ENCODE peak calls at places on chromosomes 6 and 20, in four cellular contexts. O is K562, A is H1, T is HepG2. Q is an unnamed sample.

GRCh38 chr20:364905-365794 is 15.4 kb upstream of the TRIB3 start:
- DNase-seq in O (peak), A (no peak), T (peak), Q (no peak)

GRCh38 chr6:45714795-45715507 is 300.7 kb downstream of the CLIC5 start:
- DNase-seq in O (peak), A (peak), T (peak), Q (peak)

GRCh38 chr20:59124326-59125029 is 39.1 kb upstream of the ZNF831 start:
- DNase-seq in O (no peak), A (no peak), T (no peak), Q (no peak)

GRCh38 chr20:45695496-45695895 is 6.3 kb upstream of the WFDC13 start:
- DNase-seq in O (no peak), A (no peak), T (no peak), Q (no peak)

GRCh38 chr6:85714893-85715530 is 72.3 kb upstream of the SYNCRIP start:
- DNase-seq in O (no peak), A (no peak), T (no peak), Q (no peak)

GRCh38 chr20:54069501-54069971 is 858 bp downstream of the BCAS1 start:
- DNase-seq in O (no peak), A (peak), T (no peak), Q (no peak)

GRCh38 chr6:165229216-165229615 is 80.2 kb downstream of the C6orf118 start:
- DNase-seq in O (no peak), A (no peak), T (no peak), Q (no peak)

GRCh38 chr6:157989541-157990289 is 8.1 kb downstream of the SYNJ2 start:
- DNase-seq in O (peak), A (no peak), T (no peak), Q (no peak)

GRCh38 chr6:28772480-28773381 is 151.1 kb downstream of the TRIM27 start:
- DNase-seq in O (peak), A (no peak), T (no peak), Q (no peak)

GRCh38 chr6:166010585-166010984 is 157.1 kb downstream of the TBXT start:
- DNase-seq in O (no peak), A (no peak), T (no peak), Q (no peak)

GRCh38 chr20:1357921-1358671 is 29.2 kb upstream of the SDCBP2 start:
- DNase-seq in O (no peak), A (no peak), T (no peak), Q (no peak)

GRCh38 chr20:61925555-61926252 is 140.0 kb downstream of the TAF4 start:
- DNase-seq in O (peak), A (no peak), T (no peak), Q (no peak)

GRCh38 chr20:39853664-39854063 is 835.4 kb downstream of the MAFB start:
- DNase-seq in O (no peak), A (peak), T (no peak), Q (peak)

GRCh38 chr20:38165966-38166706 is 1.1 kb upstream of the TGM2 start:
- DNase-seq in O (no peak), A (no peak), T (peak), Q (no peak)

GRCh38 chr20:18005170-18005989 is 36.6 kb downstream of the MGME1 start:
- DNase-seq in O (no peak), A (no peak), T (no peak), Q (peak)

GRCh38 chr6:110881929-110882629 is 7.5 kb downstream of the AMD1 start:
- DNase-seq in O (no peak), A (no peak), T (no peak), Q (no peak)

GRCh38 chr6:20876016-20876415 is 341.8 kb downstream of the CDKAL1 start:
- DNase-seq in O (no peak), A (no peak), T (no peak), Q (no peak)

GRCh38 chr6:11475019-11475418 is 62.5 kb upstream of the TMEM170B start:
- DNase-seq in O (no peak), A (no peak), T (no peak), Q (no peak)

GRCh38 chr20:56636701-56637100 is 7.6 kb downstream of the TFAP2C start:
- DNase-seq in O (no peak), A (no peak), T (no peak), Q (no peak)

GRCh38 chr6:142568857-142569597 is 267.2 kb downstream of the ADGRG6 start:
- DNase-seq in O (no peak), A (no peak), T (no peak), Q (no peak)

GRCh38 chr20:37661536-37661935 is 32.3 kb upstream of the CTNNBL1 start:
- DNase-seq in O (no peak), A (no peak), T (no peak), Q (no peak)

GRCh38 chr6:49430187-49430586 is 32.9 kb downstream of the MMUT start:
- DNase-seq in O (no peak), A (no peak), T (no peak), Q (no peak)

GRCh38 chr20:11124849-11125505 is 451.2 kb upstream of the JAG1 start:
- DNase-seq in O (no peak), A (no peak), T (no peak), Q (no peak)

GRCh38 chr6:111563581-111563980 is 42.1 kb downstream of the TRAF3IP2 start:
- DNase-seq in O (no peak), A (no peak), T (no peak), Q (no peak)

GRCh38 chr20:1286267-1287036 is 20.4 kb downstream of the SNPH start:
- DNase-seq in O (no peak), A (no peak), T (no peak), Q (no peak)

GRCh38 chr6:155014715-155015300 is 19.7 kb downstream of the TIAM2 start:
- DNase-seq in O (no peak), A (no peak), T (no peak), Q (no peak)

GRCh38 chr6:9481292-9482029 is 933.4 kb downstream of the TFAP2A start:
- DNase-seq in O (no peak), A (no peak), T (no peak), Q (no peak)

GRCh38 chr6:72968704-72969103 is 256.6 kb downstream of the KHDC1L start:
- DNase-seq in O (no peak), A (no peak), T (no peak), Q (no peak)

GRCh38 chr20:42483694-42484303 is 705.9 kb downstream of the PTPRT start:
- DNase-seq in O (peak), A (peak), T (peak), Q (no peak)

GRCh38 chr6:112337209-112337638 is 9.9 kb upstream of the RFPL4B start:
- DNase-seq in O (peak), A (peak), T (peak), Q (no peak)

GRCh38 chr6:169868458-169868857 is 117.0 kb downstream of the ERMARD start:
- DNase-seq in O (no peak), A (peak), T (no peak), Q (no peak)

GRCh38 chr20:1657556-1658334 is at the start of gene SIRPG:
- DNase-seq in O (no peak), A (no peak), T (no peak), Q (no peak)

GRCh38 chr6:157269261-157269794 is 54.0 kb downstream of the TMEM242 start:
- DNase-seq in O (no peak), A (no peak), T (no peak), Q (no peak)

GRCh38 chr6:88492824-88493223 is 326.7 kb upstream of the CNR1 start:
- DNase-seq in O (peak), A (no peak), T (peak), Q (no peak)

GRCh38 chr20:46773680-46774079 is 64.2 kb downstream of the SLC2A10 start:
- DNase-seq in O (no peak), A (no peak), T (no peak), Q (no peak)

GRCh38 chr6:44471271-44471981 is 83.9 kb downstream of the CDC5L start:
- DNase-seq in O (peak), A (no peak), T (no peak), Q (no peak)
- TF ChIP-seq EP300 in O (peak), A (no peak), T (no peak), Q (no peak)

DNA sequence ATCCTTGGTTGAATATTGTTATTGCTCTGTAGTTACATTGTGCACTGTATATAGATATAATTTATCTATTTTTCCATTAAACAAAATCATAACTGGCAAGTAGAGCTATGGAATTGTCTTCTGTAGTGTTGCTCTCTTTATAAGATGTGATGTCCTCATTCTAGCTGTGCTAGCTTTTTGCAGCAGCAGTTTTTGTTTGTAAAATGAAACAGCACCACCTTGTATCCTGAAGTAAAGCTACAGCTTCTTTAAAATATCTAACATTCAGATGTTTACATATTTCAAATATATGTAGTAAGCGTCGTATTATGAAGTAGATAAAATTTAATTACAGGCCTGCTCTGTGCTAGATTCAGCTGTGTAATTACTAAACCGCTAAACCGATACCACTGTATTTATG is 328.8 kb upstream of the MANEA start:
- DNase-seq in O (no peak), A (no peak), T (no peak), Q (no peak)
- TF ChIP-seq ATF3 in O (no peak), A (no peak), T (no peak), Q (no peak)

GRCh38 chr6:163586888-163587287 is 172.4 kb downstream of the QKI start:
- DNase-seq in O (no peak), A (no peak), T (no peak), Q (no peak)
- TF ChIP-seq CTCF in O (no peak), A (no peak), T (no peak), Q (no peak)

GRCh38 chr6:31966506-31966905 is 5.4 kb downstream of the DXO start:
- DNase-seq in O (no peak), A (no peak), T (no peak), Q (no peak)

GRCh38 chr6:31966997-31967925 is 4.7 kb downstream of the DXO start:
- DNase-seq in O (no peak), A (no peak), T (no peak), Q (no peak)

GRCh38 chr6:31965700-31966099 is 6.2 kb downstream of the DXO start:
- DNase-seq in O (no peak), A (no peak), T (no peak), Q (no peak)

GRCh38 chr6:31961616-31962015 is 2.6 kb downstream of the SKIC2 start:
- DNase-seq in O (no peak), A (no peak), T (no peak), Q (no peak)

DNA sequence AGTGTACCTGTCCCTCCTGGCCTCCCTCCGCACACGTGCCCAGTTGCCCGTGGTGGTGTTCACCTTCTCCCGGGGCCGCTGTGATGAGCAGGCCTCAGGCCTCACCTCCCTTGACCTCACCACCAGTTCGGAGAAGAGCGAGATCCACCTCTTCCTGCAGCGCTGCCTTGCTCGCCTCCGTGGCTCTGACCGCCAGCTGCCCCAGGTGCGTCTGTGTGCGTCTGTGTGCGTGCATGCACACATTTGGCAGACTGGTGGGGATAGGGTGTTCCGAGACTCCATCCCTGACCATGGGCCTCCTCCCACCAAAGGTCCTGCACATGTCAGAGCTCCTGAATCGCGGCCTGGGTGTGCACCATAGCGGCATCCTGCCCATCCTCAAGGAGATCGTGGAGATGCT is 4.9 kb downstream of the SKIC2 start:
- DNase-seq in O (no peak), A (no peak), T (no peak), Q (no peak)
- TF ChIP-seq EP300 in O (no peak), A (no peak), T (no peak), Q (no peak)

GRCh38 chr20:9061434-9061833 is 7.5 kb upstream of the PLCB4 start:
- DNase-seq in O (no peak), A (no peak), T (no peak), Q (no peak)
- TF ChIP-seq ATF3 in O (no peak), A (no peak), T (no peak), Q (no peak)

GRCh38 chr20:20075032-20075431 is 22.7 kb downstream of the CFAP61 start:
- DNase-seq in O (no peak), A (no peak), T (no peak), Q (no peak)

GRCh38 chr20:20083796-20084195 is 31.5 kb downstream of the CFAP61 start:
- DNase-seq in O (peak), A (no peak), T (peak), Q (peak)

GRCh38 chr20:20078041-20078440 is 25.7 kb downstream of the CFAP61 start:
- DNase-seq in O (no peak), A (no peak), T (no peak), Q (no peak)

GRCh38 chr20:20076297-20077065 is 24.1 kb downstream of the CFAP61 start:
- DNase-seq in O (no peak), A (no peak), T (no peak), Q (no peak)

DNA sequence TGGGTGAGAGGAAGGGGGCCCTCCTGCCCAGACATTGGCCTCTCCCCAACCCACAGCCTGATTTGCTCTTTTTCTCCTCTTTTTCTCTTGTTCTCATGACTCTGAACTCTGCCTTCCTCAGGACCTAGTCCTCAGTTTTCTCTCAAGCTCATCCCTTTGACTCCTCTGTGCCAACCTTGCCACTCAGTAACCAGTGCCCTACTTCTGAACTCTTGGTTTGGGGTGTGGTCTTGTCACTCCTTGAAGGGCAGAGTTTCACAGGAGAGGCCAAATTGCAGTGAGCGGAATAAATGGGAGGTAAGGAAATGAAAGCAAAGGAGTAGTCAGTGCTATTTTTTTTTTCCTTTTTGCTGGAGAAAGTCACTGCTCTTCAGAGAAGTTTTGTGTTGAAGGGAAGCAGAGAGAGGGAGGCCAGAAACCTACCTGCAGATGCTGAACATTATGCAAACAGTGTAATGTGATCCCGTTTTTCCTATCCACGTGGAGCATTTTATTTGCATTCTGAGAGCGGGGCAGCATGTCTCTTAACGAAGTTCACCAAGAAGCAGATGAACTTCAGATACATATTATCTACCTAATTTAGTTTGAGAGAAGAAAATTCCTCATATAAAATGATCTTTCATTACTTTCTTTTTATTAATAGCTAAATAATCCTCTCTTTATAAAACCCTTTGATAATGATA is 26.9 kb downstream of the CFAP61 start:
- DNase-seq in O (no peak), A (no peak), T (peak), Q (no peak)
- TF ChIP-seq CTCF in O (no peak), A (no peak), T (no peak), Q (no peak)

GRCh38 chr6:56933650-56934049 is 21.3 kb upstream of the BEND6 start:
- DNase-seq in O (no peak), A (no peak), T (no peak), Q (no peak)

GRCh38 chr6:56932891-56933473 is 21.9 kb upstream of the BEND6 start:
- DNase-seq in O (no peak), A (no peak), T (no peak), Q (no peak)

GRCh38 chr6:56940977-56941376 is 13.9 kb upstream of the BEND6 start:
- DNase-seq in O (no peak), A (no peak), T (no peak), Q (no peak)

GRCh38 chr6:56940463-56940862 is 14.4 kb upstream of the BEND6 start:
- DNase-seq in O (no peak), A (no peak), T (no peak), Q (no peak)

DNA sequence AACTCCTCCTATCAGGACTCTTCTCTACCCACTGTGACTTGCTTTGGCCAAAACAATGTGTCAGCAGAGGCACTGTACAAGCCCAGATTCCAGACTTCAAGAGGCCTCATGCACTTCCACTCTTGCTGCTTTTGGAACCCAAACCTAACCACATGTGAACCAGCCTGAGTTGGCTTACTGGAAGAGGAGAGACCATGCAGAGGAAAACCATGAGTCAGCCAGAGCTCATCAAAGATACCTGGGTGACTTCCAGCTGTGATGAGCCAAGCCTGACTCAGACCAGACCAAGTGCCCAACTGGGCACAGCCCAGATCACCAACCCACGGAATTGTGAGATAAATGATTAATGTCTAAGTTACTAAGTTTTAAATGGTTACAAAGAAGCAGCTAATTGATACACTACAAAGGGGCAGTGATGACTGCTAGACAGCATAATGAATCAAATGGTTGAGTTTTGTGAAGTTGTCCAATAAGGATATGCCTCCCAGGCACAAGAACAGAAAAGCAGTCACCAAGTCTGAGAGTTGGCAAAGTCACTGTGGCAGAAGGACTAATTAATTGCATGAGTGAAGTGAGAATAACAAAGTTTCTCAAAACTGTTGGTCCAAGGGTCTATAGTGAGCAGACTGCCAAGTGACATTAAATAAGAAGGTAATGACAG is 16.1 kb upstream of the BEND6 start:
- DNase-seq in O (no peak), A (no peak), T (peak), Q (no peak)
- TF ChIP-seq EP300 in O (no peak), A (no peak), T (no peak), Q (no peak)

DNA sequence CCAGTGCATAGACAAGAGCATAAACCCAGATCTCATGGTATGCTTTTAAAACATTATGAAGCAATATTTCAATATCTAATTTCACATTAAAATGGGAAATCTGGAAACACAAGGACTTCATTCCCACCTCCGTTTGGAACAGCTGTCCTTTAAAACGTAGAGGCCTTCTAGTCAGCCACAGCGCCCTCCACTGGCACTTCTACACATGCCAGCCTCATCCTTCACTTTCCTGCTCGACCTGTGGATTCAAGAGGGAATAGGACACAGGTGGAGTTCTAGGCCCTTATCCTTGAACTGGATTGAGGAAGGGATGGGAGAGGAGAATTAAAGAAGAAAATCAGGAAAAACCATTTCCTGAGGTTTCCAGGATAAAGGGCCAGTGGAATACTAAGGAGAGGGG is 85.6 kb downstream of the LYRM4 start:
- DNase-seq in O (peak), A (peak), T (no peak), Q (no peak)
- TF ChIP-seq ATF3 in O (no peak), A (no peak), T (no peak), Q (no peak)

DNA sequence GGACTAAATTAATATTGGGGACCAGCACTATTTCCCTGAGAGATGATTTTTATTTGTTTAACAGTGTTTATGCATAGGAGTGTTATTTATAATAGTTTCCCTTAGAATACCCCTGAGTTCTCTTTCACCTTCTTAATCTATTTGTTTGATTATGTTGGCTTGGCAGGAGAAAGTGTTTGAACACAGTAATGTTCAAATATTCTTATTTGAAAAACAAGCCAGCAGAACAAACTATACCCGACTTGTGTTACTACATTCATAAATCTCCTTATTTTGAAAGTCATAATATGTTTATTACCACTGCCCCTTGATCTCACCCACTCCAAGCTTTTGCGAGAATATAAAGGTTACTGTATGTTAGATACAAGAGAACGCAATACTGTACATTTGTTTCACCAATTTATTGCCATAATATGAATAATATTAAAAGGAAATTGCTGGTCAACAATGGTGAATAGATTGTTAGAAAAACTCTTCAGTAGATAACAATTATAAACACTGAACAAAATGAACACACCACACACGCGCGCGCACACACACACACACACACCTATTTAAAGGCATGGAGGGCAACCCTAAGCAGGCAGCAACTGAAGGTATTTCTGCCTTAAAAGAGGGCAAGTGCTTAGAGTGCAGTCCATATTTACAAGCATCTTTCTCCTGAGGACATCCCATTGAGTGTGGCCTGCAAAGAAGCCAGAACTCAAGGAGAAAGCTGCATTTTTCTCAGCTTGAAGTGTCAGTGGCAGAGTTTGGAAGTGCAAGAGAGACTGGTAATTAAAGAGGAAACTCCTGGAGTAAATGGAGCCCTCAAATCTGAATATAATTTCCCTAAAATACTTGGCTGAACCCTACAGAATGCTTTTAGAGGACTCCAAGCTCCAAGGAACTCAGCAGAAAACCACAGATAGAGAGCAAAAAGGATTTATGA is 279.4 kb upstream of the MAN1A1 start:
- DNase-seq in O (no peak), A (no peak), T (no peak), Q (no peak)
- TF ChIP-seq CTCF in O (peak), A (no peak), T (no peak), Q (no peak)

Q was measured in GM12878.